ENCODE peak calls at places on chromosomes 3 and 15, in six cellular contexts. M is fibroblast of pulmonary artery; U is thoracic aorta; Y is CD8-positive, alpha-beta T cell; K is fibroblast of mammary gland; F is GM23338. T is an unnamed sample.

GRCh38 chr3:11452988-11453847 is 181.0 kb downstream of the ATG7 start:
- DNase-seq in M (peak), U (no peak), Y (no peak), K (peak), F (no peak), T (peak)

GRCh38 chr15:48361690-48362089 is 30.5 kb downstream of the DUT start:
- DNase-seq in M (no peak), U (no peak), Y (no peak), K (peak), F (no peak), T (peak)

GRCh38 chr15:93987068-93987467 is 244.3 kb upstream of the MCTP2 start:
- DNase-seq in M (no peak), U (no peak), Y (peak), K (no peak), F (no peak), T (no peak)

GRCh38 chr3:196596355-196596754 is 27.9 kb downstream of the FBXO45 start:
- DNase-seq in M (no peak), U (no peak), Y (no peak), K (no peak), F (no peak), T (no peak)

GRCh38 chr3:141336672-141337522 is 31.4 kb upstream of the ZBTB38 start:
- DNase-seq in M (peak), U (no peak), Y (no peak), K (peak), F (no peak), T (peak)

GRCh38 chr15:81271761-81272644 is 51.9 kb downstream of the STARD5 start:
- DNase-seq in M (no peak), U (no peak), Y (no peak), K (no peak), F (no peak), T (no peak)

GRCh38 chr3:67384790-67385397 is 269.5 kb downstream of the SUCLG2 start:
- DNase-seq in M (peak), U (no peak), Y (peak), K (peak), F (peak), T (peak)

GRCh38 chr3:193053031-193053430 is 135.4 kb upstream of the MB21D2 start:
- DNase-seq in M (peak), U (no peak), Y (no peak), K (peak), F (no peak), T (peak)

GRCh38 chr3:61807865-61808276 is 246.5 kb downstream of the PTPRG start:
- DNase-seq in M (peak), U (no peak), Y (no peak), K (peak), F (no peak), T (peak)
- H3K4me3 ChIP-seq in M (no peak), U (no peak), Y (no peak), K (no peak), F (no peak), T (no peak)

GRCh38 chr3:159830523-159831151 is 158.0 kb upstream of the IL12A start:
- DNase-seq in M (no peak), U (no peak), Y (no peak), K (peak), F (no peak), T (peak)

GRCh38 chr3:159825216-159825854 is 163.3 kb upstream of the IL12A start:
- DNase-seq in M (no peak), U (no peak), Y (no peak), K (no peak), F (no peak), T (peak)

GRCh38 chr3:159829056-159829995 is 159.3 kb upstream of the IL12A start:
- DNase-seq in M (peak), U (no peak), Y (no peak), K (peak), F (no peak), T (peak)

GRCh38 chr3:159831466-159831865 is 157.2 kb upstream of the IL12A start:
- DNase-seq in M (no peak), U (no peak), Y (no peak), K (no peak), F (no peak), T (no peak)

DNA sequence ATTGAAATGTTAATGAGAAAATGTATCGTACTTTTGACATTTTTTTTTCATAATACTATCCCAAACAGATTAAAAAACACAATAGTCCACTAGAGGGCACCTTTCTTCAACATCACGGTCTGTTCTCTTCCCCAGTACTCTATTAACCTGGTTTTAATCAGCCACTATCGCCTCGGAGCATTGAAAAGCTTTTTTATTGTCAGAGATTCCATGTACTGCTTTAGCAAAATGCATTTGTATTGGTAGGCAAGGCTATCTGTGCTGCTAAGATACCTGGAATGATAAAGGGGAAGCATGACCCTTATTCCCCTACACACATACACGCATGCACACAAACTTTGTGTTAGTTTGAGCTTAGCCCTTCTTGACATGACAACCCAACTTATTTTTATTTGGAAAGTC is 160.1 kb upstream of the IL12A start:
- DNase-seq in M (peak), U (no peak), Y (no peak), K (peak), F (peak), T (peak)
- TF ChIP-seq CTCF in M (peak), U (peak), Y (no peak), K (peak), F (peak), T (peak)

GRCh38 chr15:35062164-35063099 is 22.7 kb downstream of the NANOGP8 start:
- DNase-seq in M (no peak), U (no peak), Y (no peak), K (peak), F (peak), T (no peak)

GRCh38 chr15:35071071-35071470 is 14.0 kb downstream of the NANOGP8 start:
- DNase-seq in M (no peak), U (no peak), Y (no peak), K (no peak), F (no peak), T (no peak)

GRCh38 chr15:35066094-35066493 is 19.0 kb downstream of the NANOGP8 start:
- DNase-seq in M (no peak), U (no peak), Y (no peak), K (no peak), F (no peak), T (no peak)

GRCh38 chr15:35068861-35069260 is 16.2 kb downstream of the NANOGP8 start:
- DNase-seq in M (no peak), U (no peak), Y (no peak), K (no peak), F (no peak), T (no peak)

DNA sequence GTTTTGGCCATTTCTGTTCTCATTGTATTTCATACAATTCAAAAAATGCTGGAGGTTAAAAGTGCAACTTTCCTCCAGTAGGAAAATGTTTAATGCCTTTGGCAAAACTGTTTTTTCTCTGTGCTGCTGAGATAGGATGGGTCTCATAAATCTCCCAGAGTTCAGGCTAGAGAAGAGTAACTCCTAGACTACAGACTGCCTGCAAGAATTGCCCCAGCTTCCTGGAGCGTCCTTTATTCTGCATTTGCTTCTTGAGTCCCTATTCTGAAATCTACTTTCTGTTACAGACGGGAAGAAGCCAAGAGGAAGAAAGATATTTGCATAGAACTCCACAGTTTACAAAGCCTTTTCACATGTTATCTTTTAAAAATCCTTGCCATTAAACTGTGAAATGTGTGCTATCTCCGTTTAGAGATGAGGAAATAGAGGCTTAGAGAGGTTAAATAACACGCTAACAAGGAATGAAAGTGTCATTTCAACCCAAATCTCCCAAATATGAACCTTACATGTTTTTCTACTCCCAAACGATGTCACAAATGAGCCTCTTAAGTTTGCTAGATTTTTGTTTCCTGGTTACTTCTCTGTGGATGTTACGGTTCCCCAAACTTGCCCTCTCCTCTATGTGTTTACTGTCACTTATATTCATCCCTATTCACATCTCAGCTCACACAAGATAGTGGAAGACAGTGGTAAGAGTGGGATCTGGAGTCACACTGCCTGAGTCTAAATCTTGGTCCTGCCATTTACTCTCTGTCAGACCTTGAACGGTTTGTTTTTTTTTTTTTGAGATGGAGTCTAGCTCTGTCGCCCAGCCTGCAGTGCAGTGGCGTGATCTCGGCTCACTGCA is 17.4 kb downstream of the NANOGP8 start:
- DNase-seq in M (peak), U (no peak), Y (no peak), K (peak), F (no peak), T (peak)
- H3K4me3 ChIP-seq in M (no peak), U (no peak), Y (no peak), K (no peak), F (no peak), T (no peak)

DNA sequence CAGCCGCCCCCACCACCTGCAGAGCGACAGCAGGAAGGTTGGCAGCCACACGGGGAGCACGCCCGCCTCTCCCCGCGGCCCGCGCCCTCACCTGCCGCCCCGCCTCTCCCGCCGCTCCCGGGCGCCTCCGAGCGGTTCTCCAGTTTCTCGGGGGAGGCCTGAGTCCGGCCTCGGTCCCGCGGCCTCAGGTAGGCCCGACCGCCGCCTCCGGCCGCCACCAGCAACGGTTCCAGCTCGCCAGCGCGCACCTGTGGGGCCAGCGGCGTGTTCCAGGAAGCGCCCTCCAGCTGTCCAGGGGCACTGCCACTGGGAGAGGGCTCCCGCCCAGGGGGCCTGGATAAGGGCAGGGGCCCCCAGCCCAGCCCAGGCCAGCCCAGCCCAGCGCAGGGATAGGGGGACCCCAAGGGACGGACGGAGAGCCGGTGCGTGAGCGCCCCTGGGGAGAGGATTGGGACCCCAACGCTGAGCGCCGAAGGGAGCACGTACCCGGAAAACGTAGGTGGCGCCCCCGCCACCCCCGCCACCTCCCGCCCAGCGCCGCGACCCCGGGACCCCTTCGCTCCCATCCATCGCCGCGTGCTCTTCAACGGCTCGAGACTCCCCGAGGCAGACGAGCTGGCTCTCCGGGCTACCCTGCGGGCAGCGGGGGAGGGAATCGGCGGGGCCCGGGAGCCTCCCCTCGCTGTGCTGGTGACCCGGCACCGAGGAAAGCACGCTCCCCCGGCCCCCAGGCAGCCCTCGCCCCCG is 2.1 kb downstream of the LTK start:
- DNase-seq in M (no peak), U (no peak), Y (no peak), K (no peak), F (peak), T (no peak)
- TF ChIP-seq CTCF in M (no peak), U (no peak), Y (no peak), K (no peak), F (no peak), T (no peak)

DNA sequence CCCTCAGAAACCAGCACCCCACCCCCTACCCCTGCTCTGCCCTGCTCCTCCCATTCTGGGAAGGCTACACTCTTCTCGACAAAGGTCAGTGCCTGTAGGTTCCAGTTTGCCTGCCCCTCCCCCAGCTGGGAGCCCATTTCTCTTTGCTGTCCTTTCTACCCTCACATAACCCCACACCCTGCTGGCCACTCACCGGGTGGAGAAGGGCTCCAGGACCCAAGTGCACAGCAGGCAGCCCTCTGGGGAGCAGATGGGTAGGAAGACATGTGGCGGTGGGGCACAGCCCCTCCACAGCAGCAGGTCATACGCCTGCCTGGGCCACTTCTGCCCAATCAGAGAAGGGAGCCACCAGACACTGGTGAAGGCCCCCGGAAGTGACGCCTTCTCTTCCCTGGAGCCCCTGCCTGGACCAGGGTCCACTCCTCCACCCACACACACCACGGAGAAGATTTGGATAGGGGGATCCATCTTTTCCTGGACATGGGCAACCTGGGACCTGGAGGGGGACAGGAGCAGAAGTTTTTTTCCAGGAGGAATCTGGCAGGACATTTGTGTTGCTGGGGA is at the start of gene THPO:
- DNase-seq in M (no peak), U (no peak), Y (no peak), K (no peak), F (peak), T (no peak)
- H3K4me3 ChIP-seq in M (no peak), U (no peak), Y (no peak), K (no peak), F (peak), T (no peak)

GRCh38 chr3:63232764-63233396 is 45.2 kb upstream of the SYNPR start:
- DNase-seq in M (peak), U (no peak), Y (no peak), K (peak), F (peak), T (peak)
- TF ChIP-seq CTCF in M (peak), U (no peak), Y (no peak), K (peak), F (peak), T (peak)

DNA sequence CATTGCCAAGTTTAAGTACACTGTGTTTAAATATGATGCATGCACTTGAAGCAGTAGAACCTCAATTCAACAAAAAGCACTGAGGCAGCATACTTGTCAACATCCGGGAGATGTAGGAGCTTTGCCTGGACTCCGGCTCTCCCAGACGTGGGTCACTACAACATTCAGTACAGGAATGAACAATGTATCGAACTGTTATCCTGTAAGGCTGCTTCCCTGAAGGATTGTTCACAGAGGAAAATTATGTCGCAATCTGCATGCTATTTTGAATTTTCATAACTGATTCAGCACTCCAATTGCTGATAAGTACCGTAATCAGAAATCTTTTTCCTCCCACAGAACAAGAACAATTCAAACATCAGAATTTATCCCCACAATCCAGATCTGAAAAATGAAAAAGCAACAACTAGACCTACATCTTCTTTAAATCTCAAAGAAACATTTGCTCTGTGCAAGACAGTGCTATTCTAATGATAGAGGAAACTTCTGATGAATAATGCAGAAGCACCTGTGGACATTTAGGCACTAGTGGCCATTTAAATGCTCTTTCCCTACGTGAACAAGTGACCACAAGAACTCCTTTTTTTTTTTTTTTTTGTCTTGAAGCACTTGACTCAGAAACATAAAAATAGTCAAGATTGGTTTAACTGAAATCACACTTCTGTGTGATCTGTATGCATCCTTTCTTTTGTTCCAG is 113.4 kb downstream of the PLCH1 start:
- DNase-seq in M (peak), U (no peak), Y (no peak), K (no peak), F (no peak), T (peak)
- H3K4me3 ChIP-seq in M (no peak), U (no peak), Y (no peak), K (no peak), F (no peak), T (no peak)

GRCh38 chr3:23804441-23805227 is 1.1 kb upstream of the UBE2E1 start:
- DNase-seq in M (peak), U (no peak), Y (no peak), K (no peak), F (no peak), T (no peak)

GRCh38 chr3:23805881-23806321 is at the start of gene UBE2E1:
- DNase-seq in M (peak), U (no peak), Y (peak), K (peak), F (peak), T (peak)

GRCh38 chr3:23807161-23808015 is 1.6 kb downstream of the UBE2E1 start:
- DNase-seq in M (peak), U (no peak), Y (no peak), K (peak), F (peak), T (peak)

GRCh38 chr3:23806322-23807160 is 786 bp downstream of the UBE2E1 start:
- DNase-seq in M (peak), U (no peak), Y (no peak), K (no peak), F (peak), T (peak)

GRCh38 chr3:23805228-23805880 is 401 bp upstream of the UBE2E1 start:
- DNase-seq in M (no peak), U (no peak), Y (no peak), K (no peak), F (peak), T (no peak)
- TF ChIP-seq CTCF in M (no peak), U (no peak), Y (no peak), K (no peak), F (no peak), T (peak)

GRCh38 chr15:40739042-40739441 is 16.0 kb downstream of the RMDN3 start:
- DNase-seq in M (no peak), U (no peak), Y (no peak), K (no peak), F (peak), T (no peak)
- H3K4me3 ChIP-seq in M (no peak), U (no peak), Y (no peak), K (no peak), F (no peak), T (no peak)

T was measured in fibroblast of the aortic adventitia.